ENCODE peak calls at places on chromosome 6, in nine cellular contexts. C, N, S, H, M, W, T, O and F are unnamed samples.

GRCh38 chr6:72861059-72861458 is 239.2 kb downstream of the KCNQ5 start:
- DNase-seq in O (no peak), W (no peak), S (no peak), N (peak), C (no peak), T (no peak), M (no peak), H (no peak), F (no peak)

GRCh38 chr6:63554782-63555181 is 17.5 kb upstream of the LOC128125822 start:
- DNase-seq in S (no peak), T (no peak), M (no peak), O (no peak), N (no peak), H (no peak), C (no peak), W (no peak), F (no peak)

GRCh38 chr6:82951389-82951788 is 114.3 kb downstream of the UBE3D start:
- DNase-seq in O (no peak), T (no peak), H (no peak), M (no peak), W (no peak), S (no peak), C (no peak), N (no peak), F (no peak)

GRCh38 chr6:89244237-89244985 is 27.3 kb upstream of the GABRR1 start:
- DNase-seq in O (no peak), W (no peak), N (no peak), S (peak), T (no peak), H (no peak), C (no peak), M (no peak), F (no peak)

GRCh38 chr6:90859612-90860011 is 272.7 kb upstream of the MAP3K7 start:
- DNase-seq in O (no peak), M (no peak), S (peak), H (no peak), C (peak), W (no peak), T (no peak), N (no peak), F (no peak)

GRCh38 chr6:100203391-100203790 is 209.4 kb upstream of the MCHR2 start:
- DNase-seq in W (no peak), C (no peak), M (no peak), N (peak), T (peak), O (no peak), H (no peak), S (no peak), F (no peak)

GRCh38 chr6:164404802-164405488 is 904.5 kb downstream of the C6orf118 start:
- DNase-seq in H (no peak), N (no peak), W (no peak), C (no peak), T (no peak), O (no peak), S (no peak), M (no peak), F (no peak)

GRCh38 chr6:106474476-106474875 is 114.0 kb downstream of the CRYBG1 start:
- DNase-seq in T (no peak), M (no peak), N (no peak), W (no peak), C (no peak), O (no peak), H (no peak), S (no peak), F (no peak)

GRCh38 chr6:107713214-107713962 is 110.7 kb downstream of the SCML4 start:
- DNase-seq in C (no peak), H (peak), M (no peak), N (no peak), S (peak), O (peak), W (peak), T (no peak), F (no peak)

GRCh38 chr6:13586936-13587542 is 12.6 kb downstream of the SIRT5 start:
- DNase-seq in W (no peak), H (no peak), C (no peak), N (peak), M (no peak), T (no peak), S (no peak), O (no peak), F (no peak)

GRCh38 chr6:150196942-150197745 is 54.3 kb downstream of the PPP1R14C start:
- DNase-seq in M (no peak), H (no peak), N (no peak), T (no peak), S (no peak), W (no peak), O (no peak), C (no peak), F (no peak)

GRCh38 chr6:97841763-97842162 is 558.7 kb upstream of the MMS22L start:
- DNase-seq in C (no peak), S (no peak), W (no peak), M (no peak), O (no peak), H (no peak), T (no peak), N (no peak), F (no peak)

GRCh38 chr6:170080828-170081368 is 210.0 kb downstream of the DLL1 start:
- DNase-seq in W (no peak), T (no peak), M (no peak), O (no peak), H (no peak), N (no peak), C (peak), S (no peak), F (peak)

GRCh38 chr6:139500977-139501376 is 126.5 kb upstream of the CITED2 start:
- DNase-seq in W (no peak), H (no peak), N (peak), M (no peak), O (no peak), C (no peak), S (no peak), T (no peak), F (no peak)

GRCh38 chr6:13404115-13404891 is 76.0 kb upstream of the TBC1D7 start:
- DNase-seq in S (no peak), W (no peak), H (no peak), N (peak), T (no peak), C (no peak), M (no peak), O (no peak), F (no peak)